ENCODE peak calls at places on chromosomes 2 and 18, in ten cellular contexts. One of them, this sample, is unnamed.

GRCh38 chr18:76494541-76495403 is at the start of gene ZNF516:
- DNase-seq in A549: no peak
- DNase-seq in left ventricle myocardium inferior: peak; percentile 46
- DNase-seq in fibroblast of the aortic adventitia: peak; percentile 23
- DNase-seq in colonic mucosa: peak; percentile 45
- DNase-seq in heart left ventricle: no peak
- DNase-seq in PC-9: no peak
- DNase-seq in testis: peak; percentile 65
- DNase-seq in sigmoid colon: no peak
- DNase-seq in tibial nerve: peak; percentile 30
- DNase-seq in this sample: peak; percentile 26

GRCh38 chr2:100453853-100454252 is 16.4 kb upstream of the NMS start:
- DNase-seq in A549: no peak
- DNase-seq in left ventricle myocardium inferior: no peak
- DNase-seq in fibroblast of the aortic adventitia: no peak
- DNase-seq in colonic mucosa: no peak
- DNase-seq in heart left ventricle: no peak
- DNase-seq in PC-9: no peak
- DNase-seq in testis: no peak
- DNase-seq in sigmoid colon: no peak
- DNase-seq in tibial nerve: no peak
- DNase-seq in this sample: no peak

GRCh38 chr18:11849845-11850747 is 1.1 kb upstream of the CHMP1B start:
- DNase-seq in A549: peak; percentile 86
- DNase-seq in left ventricle myocardium inferior: peak; percentile 49
- DNase-seq in fibroblast of the aortic adventitia: peak; percentile 93
- DNase-seq in colonic mucosa: peak; percentile 58
- DNase-seq in heart left ventricle: peak; percentile 74
- DNase-seq in PC-9: peak; percentile 93
- DNase-seq in testis: peak; percentile 68
- DNase-seq in sigmoid colon: peak; percentile 91
- DNase-seq in tibial nerve: peak; percentile 67
- DNase-seq in this sample: peak; percentile 94

GRCh38 chr2:8649718-8650117 is 32.1 kb upstream of the ID2 start:
- DNase-seq in A549: no peak
- DNase-seq in left ventricle myocardium inferior: no peak
- DNase-seq in fibroblast of the aortic adventitia: no peak
- DNase-seq in colonic mucosa: no peak
- DNase-seq in heart left ventricle: no peak
- DNase-seq in PC-9: no peak
- DNase-seq in testis: no peak
- DNase-seq in sigmoid colon: no peak
- DNase-seq in tibial nerve: no peak
- DNase-seq in this sample: no peak

GRCh38 chr2:32901313-32901712 is 45.4 kb upstream of the LTBP1 start:
- DNase-seq in A549: no peak
- DNase-seq in left ventricle myocardium inferior: no peak
- DNase-seq in fibroblast of the aortic adventitia: no peak
- DNase-seq in colonic mucosa: no peak
- DNase-seq in heart left ventricle: no peak
- DNase-seq in PC-9: no peak
- DNase-seq in testis: no peak
- DNase-seq in sigmoid colon: no peak
- DNase-seq in tibial nerve: no peak
- DNase-seq in this sample: no peak

GRCh38 chr18:74540689-74541421 is 6.6 kb downstream of the CNDP1 start:
- DNase-seq in A549: no peak
- DNase-seq in left ventricle myocardium inferior: no peak
- DNase-seq in fibroblast of the aortic adventitia: peak; percentile 6
- DNase-seq in colonic mucosa: peak; percentile 17
- DNase-seq in heart left ventricle: no peak
- DNase-seq in PC-9: no peak
- DNase-seq in testis: no peak
- DNase-seq in sigmoid colon: no peak
- DNase-seq in tibial nerve: no peak
- DNase-seq in this sample: peak; percentile 11

GRCh38 chr2:222033541-222033940 is 265.3 kb downstream of the PAX3 start:
- DNase-seq in A549: no peak
- DNase-seq in left ventricle myocardium inferior: no peak
- DNase-seq in fibroblast of the aortic adventitia: no peak
- DNase-seq in colonic mucosa: no peak
- DNase-seq in heart left ventricle: no peak
- DNase-seq in PC-9: peak; percentile 96
- DNase-seq in testis: no peak
- DNase-seq in sigmoid colon: no peak
- DNase-seq in tibial nerve: no peak
- DNase-seq in this sample: peak; percentile 3

GRCh38 chr2:240226672-240227537 is 86.4 kb upstream of the OTOS start:
- DNase-seq in A549: no peak
- DNase-seq in left ventricle myocardium inferior: no peak
- DNase-seq in fibroblast of the aortic adventitia: no peak
- DNase-seq in colonic mucosa: peak; percentile 11
- DNase-seq in heart left ventricle: peak; percentile 3
- DNase-seq in PC-9: no peak
- DNase-seq in testis: peak; percentile 13
- DNase-seq in sigmoid colon: peak; percentile 43
- DNase-seq in tibial nerve: no peak
- DNase-seq in this sample: no peak

GRCh38 chr2:166803314-166803986 is 84.8 kb upstream of the XIRP2 start:
- DNase-seq in A549: no peak
- DNase-seq in left ventricle myocardium inferior: no peak
- DNase-seq in fibroblast of the aortic adventitia: no peak
- DNase-seq in colonic mucosa: no peak
- DNase-seq in heart left ventricle: no peak
- DNase-seq in PC-9: no peak
- DNase-seq in testis: no peak
- DNase-seq in sigmoid colon: no peak
- DNase-seq in tibial nerve: no peak
- DNase-seq in this sample: no peak

GRCh38 chr18:34991152-34991551 is 50.1 kb upstream of the MAPRE2 start:
- DNase-seq in A549: no peak
- DNase-seq in left ventricle myocardium inferior: no peak
- DNase-seq in fibroblast of the aortic adventitia: no peak
- DNase-seq in colonic mucosa: no peak
- DNase-seq in heart left ventricle: no peak
- DNase-seq in PC-9: no peak
- DNase-seq in testis: no peak
- DNase-seq in sigmoid colon: no peak
- DNase-seq in tibial nerve: no peak
- DNase-seq in this sample: no peak

GRCh38 chr2:72155737-72156136 is 8.1 kb upstream of the CYP26B1 start:
- DNase-seq in A549: no peak
- DNase-seq in left ventricle myocardium inferior: no peak
- DNase-seq in fibroblast of the aortic adventitia: no peak
- DNase-seq in colonic mucosa: no peak
- DNase-seq in heart left ventricle: no peak
- DNase-seq in PC-9: no peak
- DNase-seq in testis: no peak
- DNase-seq in sigmoid colon: no peak
- DNase-seq in tibial nerve: no peak
- DNase-seq in this sample: no peak

GRCh38 chr2:190417045-190417842 is 9.1 kb downstream of the MFSD6 start:
- DNase-seq in A549: no peak
- DNase-seq in left ventricle myocardium inferior: no peak
- DNase-seq in fibroblast of the aortic adventitia: no peak
- DNase-seq in colonic mucosa: no peak
- DNase-seq in heart left ventricle: no peak
- DNase-seq in PC-9: no peak
- DNase-seq in testis: no peak
- DNase-seq in sigmoid colon: no peak
- DNase-seq in tibial nerve: no peak
- DNase-seq in this sample: no peak

GRCh38 chr2:76953733-76954347 is 568.3 kb downstream of the LRRTM4 start:
- DNase-seq in A549: peak; percentile 56
- DNase-seq in left ventricle myocardium inferior: no peak
- DNase-seq in fibroblast of the aortic adventitia: no peak
- DNase-seq in colonic mucosa: peak; percentile 40
- DNase-seq in heart left ventricle: peak; percentile 5
- DNase-seq in PC-9: peak; percentile 43
- DNase-seq in testis: peak; percentile 73
- DNase-seq in sigmoid colon: no peak
- DNase-seq in tibial nerve: peak; percentile 30
- DNase-seq in this sample: peak; percentile 1

GRCh38 chr2:177078843-177079242 is 133.8 kb upstream of the HNRNPA3 start:
- DNase-seq in A549: no peak
- DNase-seq in left ventricle myocardium inferior: no peak
- DNase-seq in fibroblast of the aortic adventitia: no peak
- DNase-seq in colonic mucosa: no peak
- DNase-seq in heart left ventricle: no peak
- DNase-seq in PC-9: no peak
- DNase-seq in testis: no peak
- DNase-seq in sigmoid colon: no peak
- DNase-seq in tibial nerve: no peak
- DNase-seq in this sample: no peak

GRCh38 chr2:190121971-190122370 is 59.4 kb upstream of the MSTN start:
- DNase-seq in A549: peak; percentile 32
- DNase-seq in left ventricle myocardium inferior: no peak
- DNase-seq in fibroblast of the aortic adventitia: peak; percentile 54
- DNase-seq in colonic mucosa: no peak
- DNase-seq in heart left ventricle: no peak
- DNase-seq in PC-9: no peak
- DNase-seq in testis: no peak
- DNase-seq in sigmoid colon: no peak
- DNase-seq in tibial nerve: no peak
- DNase-seq in this sample: peak; percentile 13

GRCh38 chr2:236571161-236571560 is 1.5 kb downstream of the ACKR3 start:
- DNase-seq in A549: no peak
- DNase-seq in left ventricle myocardium inferior: no peak
- DNase-seq in fibroblast of the aortic adventitia: no peak
- DNase-seq in colonic mucosa: no peak
- DNase-seq in heart left ventricle: no peak
- DNase-seq in PC-9: no peak
- DNase-seq in testis: no peak
- DNase-seq in sigmoid colon: peak; percentile 55
- DNase-seq in tibial nerve: no peak
- DNase-seq in this sample: no peak
- H3K4me3 ChIP-seq in A549: peak overlapping the region; percentile 43
- H3K4me3 ChIP-seq in left ventricle myocardium inferior: peak overlapping the region; percentile 77
- H3K4me3 ChIP-seq in fibroblast of the aortic adventitia: peak overlapping the region; percentile 67
- H3K4me3 ChIP-seq in colonic mucosa: peak overlapping the region; percentile 4
- H3K4me3 ChIP-seq in heart left ventricle: peak overlapping the region; percentile 70
- H3K4me3 ChIP-seq in PC-9: peak overlapping the region; percentile 58
- H3K4me3 ChIP-seq in testis: no peak overlapping the region
- H3K4me3 ChIP-seq in sigmoid colon: peak overlapping the region; percentile 57
- H3K4me3 ChIP-seq in tibial nerve: peak overlapping the region; percentile 41
- H3K4me3 ChIP-seq in this sample: peak overlapping the region; percentile 50

DNA sequence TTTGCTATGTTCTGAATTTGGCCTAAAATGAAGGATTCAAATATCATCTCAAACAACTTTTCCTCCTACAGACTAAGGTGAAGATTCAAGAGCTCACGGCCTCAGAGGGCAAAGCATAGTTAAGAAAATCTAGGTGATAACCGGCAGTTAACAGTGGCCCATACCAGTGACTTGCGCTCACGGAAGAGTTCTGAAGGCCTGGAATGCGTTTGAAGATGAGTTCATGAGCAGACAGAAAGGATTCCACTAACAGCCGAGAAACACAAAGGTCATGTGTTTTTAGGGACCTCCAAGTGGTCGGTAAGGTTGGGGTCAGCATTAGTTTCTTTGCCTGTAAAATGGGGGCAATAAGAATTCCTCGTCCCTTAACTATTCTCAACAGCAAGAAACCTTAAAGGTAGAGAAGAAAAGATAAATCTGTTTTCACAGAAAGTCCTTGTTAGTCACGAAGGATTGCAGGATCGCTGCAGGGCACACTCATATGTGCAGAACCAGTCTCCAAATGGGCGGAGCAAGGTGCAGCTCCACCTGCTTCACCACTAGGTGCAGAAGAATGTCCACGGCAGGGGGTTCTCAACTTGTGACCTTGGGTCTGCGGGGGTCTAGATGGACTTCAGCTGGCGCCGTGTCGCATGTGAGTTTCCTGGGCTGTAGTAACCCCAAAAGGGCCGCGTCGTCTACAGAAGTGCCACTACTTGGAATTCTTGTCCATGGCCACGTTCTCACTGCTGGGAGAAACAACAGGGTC is 708 bp upstream of the RPIA start:
- DNase-seq in A549: peak; percentile 55
- DNase-seq in left ventricle myocardium inferior: peak; percentile 25
- DNase-seq in fibroblast of the aortic adventitia: no peak
- DNase-seq in colonic mucosa: peak; percentile 64
- DNase-seq in heart left ventricle: no peak
- DNase-seq in PC-9: peak; percentile 68
- DNase-seq in testis: peak; percentile 26
- DNase-seq in sigmoid colon: no peak
- DNase-seq in tibial nerve: no peak
- DNase-seq in this sample: peak; percentile 1
- TF ChIP-seq CTCF in A549: no peak
- TF ChIP-seq CTCF in left ventricle myocardium inferior: no peak
- TF ChIP-seq CTCF in fibroblast of the aortic adventitia: peak; percentile 30
- TF ChIP-seq CTCF in colonic mucosa: no peak
- TF ChIP-seq CTCF in heart left ventricle: no peak
- TF ChIP-seq CTCF in PC-9: peak; percentile 55
- TF ChIP-seq CTCF in testis: no peak
- TF ChIP-seq CTCF in sigmoid colon: peak; percentile 42
- TF ChIP-seq CTCF in tibial nerve: no peak
- TF ChIP-seq CTCF in this sample: peak; percentile 6

GRCh38 chr2:37617119-37617892 is 54.1 kb downstream of the CDC42EP3 start:
- DNase-seq in A549: no peak
- DNase-seq in left ventricle myocardium inferior: no peak
- DNase-seq in fibroblast of the aortic adventitia: no peak
- DNase-seq in colonic mucosa: no peak
- DNase-seq in heart left ventricle: no peak
- DNase-seq in PC-9: no peak
- DNase-seq in testis: no peak
- DNase-seq in sigmoid colon: no peak
- DNase-seq in tibial nerve: no peak
- DNase-seq in this sample: no peak
- H3K4me3 ChIP-seq in A549: no peak overlapping the region
- H3K4me3 ChIP-seq in left ventricle myocardium inferior: no peak overlapping the region
- H3K4me3 ChIP-seq in fibroblast of the aortic adventitia: no peak overlapping the region
- H3K4me3 ChIP-seq in colonic mucosa: no peak overlapping the region
- H3K4me3 ChIP-seq in heart left ventricle: no peak overlapping the region
- H3K4me3 ChIP-seq in PC-9: no peak overlapping the region
- H3K4me3 ChIP-seq in testis: no peak overlapping the region
- H3K4me3 ChIP-seq in sigmoid colon: no peak overlapping the region
- H3K4me3 ChIP-seq in tibial nerve: no peak overlapping the region
- H3K4me3 ChIP-seq in this sample: no peak overlapping the region

DNA sequence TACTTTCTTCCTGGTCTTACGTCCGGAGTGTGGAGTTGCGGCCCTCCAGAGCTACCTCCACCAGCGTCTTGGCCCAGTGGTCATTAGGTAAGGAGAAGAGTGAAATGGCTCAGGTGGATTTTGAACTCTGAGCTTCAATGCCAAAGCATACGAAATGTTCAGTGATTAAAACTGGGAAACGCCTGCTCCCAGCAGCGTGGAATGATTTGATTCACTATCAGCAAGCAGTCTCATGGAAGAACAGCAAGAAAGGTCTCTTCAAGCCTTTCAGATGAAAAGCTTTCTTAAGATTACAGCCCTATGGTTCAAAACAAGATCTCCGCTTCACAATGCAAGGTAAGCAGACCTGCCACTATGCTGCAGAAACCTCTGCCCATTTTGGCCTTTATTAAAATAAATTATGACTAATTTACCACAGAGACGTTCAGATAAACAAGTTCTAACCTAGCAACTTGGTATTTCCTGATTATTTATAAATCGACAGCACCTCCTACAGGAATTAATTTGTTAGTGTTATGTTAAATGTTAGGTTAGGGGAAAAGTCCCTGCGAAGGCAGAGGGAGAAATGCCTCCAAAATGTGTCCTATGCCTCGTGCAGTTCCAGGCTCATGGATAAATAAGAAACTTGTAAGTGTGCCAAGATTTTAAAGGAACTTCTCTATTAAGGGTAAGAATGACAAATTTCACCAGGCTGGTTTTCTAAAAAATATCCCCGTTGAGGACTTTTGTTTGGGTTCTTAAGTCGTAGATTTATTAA is 10.1 kb downstream of the SP9 start:
- DNase-seq in A549: peak; percentile 55
- DNase-seq in left ventricle myocardium inferior: no peak
- DNase-seq in fibroblast of the aortic adventitia: peak; percentile 47
- DNase-seq in colonic mucosa: no peak
- DNase-seq in heart left ventricle: no peak
- DNase-seq in PC-9: peak; percentile 81
- DNase-seq in testis: no peak
- DNase-seq in sigmoid colon: no peak
- DNase-seq in tibial nerve: no peak
- DNase-seq in this sample: peak; percentile 46
- TF ChIP-seq CTCF in A549: peak; percentile 54
- TF ChIP-seq CTCF in left ventricle myocardium inferior: peak; percentile 32
- TF ChIP-seq CTCF in fibroblast of the aortic adventitia: no peak
- TF ChIP-seq CTCF in colonic mucosa: no peak
- TF ChIP-seq CTCF in heart left ventricle: no peak
- TF ChIP-seq CTCF in PC-9: peak; percentile 87
- TF ChIP-seq CTCF in testis: peak; percentile 16
- TF ChIP-seq CTCF in sigmoid colon: no peak
- TF ChIP-seq CTCF in tibial nerve: no peak
- TF ChIP-seq CTCF in this sample: peak; percentile 44